ENCODE peak calls at places on chromosomes 16 and 17, in four cellular contexts. Q, P, K and H are unnamed samples.

GRCh38 chr17:21495281-21495680 is 119.1 kb downstream of the KCNJ12 start:
- DNase-seq in Q (no peak), K (no peak), P (no peak), H (no peak)

GRCh38 chr17:3905017-3905486 is 11.2 kb downstream of the P2RX1 start:
- DNase-seq in K (no peak), P (no peak), Q (no peak), H (no peak)

GRCh38 chr17:67746704-67747571 is 29.2 kb downstream of the NOL11 start:
- DNase-seq in Q (no peak), P (no peak), K (no peak), H (no peak)

GRCh38 chr17:49880291-49881053 is 32.6 kb upstream of the TAC4 start:
- DNase-seq in Q (peak), P (peak), K (peak), H (peak)

GRCh38 chr17:44400226-44400847 is 10.9 kb upstream of the ITGA2B start:
- DNase-seq in P (peak), K (peak), Q (no peak), H (no peak)

GRCh38 chr17:83019376-83019775 is 60.0 kb upstream of the METRNL start:
- DNase-seq in K (no peak), Q (no peak), P (no peak), H (no peak)

GRCh38 chr16:1541293-1542165 is 8.1 kb downstream of the TMEM204 start:
- DNase-seq in P (no peak), Q (peak), K (no peak), H (no peak)

GRCh38 chr16:17448640-17449638 is 21.8 kb downstream of the XYLT1 start:
- DNase-seq in K (no peak), Q (no peak), P (no peak), H (peak)

GRCh38 chr16:89570342-89570923 is 5.1 kb upstream of the CPNE7 start:
- DNase-seq in Q (no peak), K (no peak), P (no peak), H (no peak)

GRCh38 chr17:18141210-18141803 is 32.8 kb downstream of the MYO15A start:
- DNase-seq in Q (peak), K (no peak), P (peak), H (peak)

GRCh38 chr17:55806745-55807466 is 56.1 kb downstream of the PCTP start:
- DNase-seq in K (no peak), Q (no peak), P (no peak), H (peak)

GRCh38 chr16:23120562-23120961 is 28.7 kb downstream of the USP31 start:
- DNase-seq in Q (no peak), K (no peak), P (no peak), H (no peak)

GRCh38 chr16:69348222-69348621 is 3.4 kb downstream of the TMED6 start:
- DNase-seq in Q (no peak), K (no peak), P (no peak), H (no peak)
- TF ChIP-seq CTCF in Q (no peak), K (no peak), P (no peak), H (no peak)

GRCh38 chr16:19118938-19119431 is 5.2 kb downstream of the ITPRIPL2 start:
- DNase-seq in P (no peak), K (no peak), Q (no peak), H (peak)

GRCh38 chr16:19114359-19115147 is 789 bp downstream of the ITPRIPL2 start:
- DNase-seq in K (no peak), Q (peak), P (peak), H (no peak)

GRCh38 chr16:19116711-19117449 is 3.1 kb downstream of the ITPRIPL2 start:
- DNase-seq in Q (no peak), P (no peak), K (no peak), H (no peak)

GRCh38 chr16:19113577-19114358 is at the start of gene ITPRIPL2:
- DNase-seq in K (peak), P (peak), Q (peak), H (no peak)

DNA sequence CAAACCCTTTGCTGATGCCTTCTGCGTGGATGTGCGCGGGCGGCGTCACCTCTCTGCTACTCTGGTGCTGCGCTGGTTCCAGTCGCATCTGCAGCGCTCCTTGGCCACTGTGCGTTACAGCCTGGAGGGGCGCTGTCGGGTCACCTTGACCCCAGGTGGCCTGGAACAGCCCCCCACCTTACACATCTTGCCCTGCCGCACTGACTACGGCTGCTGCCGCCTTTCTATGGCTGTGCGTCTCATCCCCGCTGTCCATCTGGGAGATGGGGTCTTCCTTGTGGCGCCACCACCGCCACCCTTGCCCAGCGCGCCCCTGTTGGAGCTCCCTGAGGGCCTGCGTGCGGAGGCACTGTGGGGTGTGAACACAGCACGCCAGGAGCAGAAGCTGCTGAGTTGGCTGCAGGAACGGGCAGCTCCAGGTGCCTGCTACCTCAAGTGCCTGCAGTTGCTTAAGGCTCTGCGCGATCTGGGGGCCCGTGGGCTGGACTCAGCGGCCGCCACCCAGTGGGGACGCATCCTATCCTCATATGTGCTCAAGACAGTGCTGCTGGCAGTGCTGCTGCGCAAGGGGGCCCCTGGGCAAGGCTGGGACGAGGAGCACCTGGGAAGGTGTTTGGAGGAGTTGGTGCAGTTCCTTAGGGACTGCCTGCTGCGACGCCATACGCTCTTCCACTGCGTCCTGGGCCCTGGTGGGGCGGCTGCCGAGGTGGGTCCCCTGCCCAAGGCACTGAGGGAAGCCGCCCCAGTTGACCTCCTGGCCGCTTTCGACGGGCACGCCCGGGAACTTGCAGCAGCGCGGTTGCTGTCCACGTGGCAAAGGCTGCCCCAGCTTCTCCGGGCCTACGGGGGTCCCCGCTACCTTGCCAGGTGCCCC is 1.6 kb downstream of the ITPRIPL2 start:
- DNase-seq in K (no peak), P (no peak), Q (no peak), H (no peak)
- TF ChIP-seq CTCF in K (peak), P (no peak), Q (peak), H (no peak)

GRCh38 chr17:77894126-77894956 is 64.2 kb upstream of the TNRC6C start:
- DNase-seq in P (no peak), K (no peak), Q (no peak), H (no peak)

GRCh38 chr17:77891602-77892001 is 66.9 kb upstream of the TNRC6C start:
- DNase-seq in P (no peak), Q (no peak), K (no peak), H (no peak)

GRCh38 chr17:77892031-77892430 is 66.5 kb upstream of the TNRC6C start:
- DNase-seq in P (no peak), K (no peak), Q (no peak), H (no peak)

GRCh38 chr17:77893144-77894044 is 65.1 kb upstream of the TNRC6C start:
- DNase-seq in Q (no peak), K (no peak), P (no peak), H (no peak)

GRCh38 chr17:77892469-77893143 is 65.9 kb upstream of the TNRC6C start:
- DNase-seq in P (peak), Q (no peak), K (peak), H (peak)
- TF ChIP-seq CTCF in P (peak), Q (no peak), K (no peak), H (peak)

DNA sequence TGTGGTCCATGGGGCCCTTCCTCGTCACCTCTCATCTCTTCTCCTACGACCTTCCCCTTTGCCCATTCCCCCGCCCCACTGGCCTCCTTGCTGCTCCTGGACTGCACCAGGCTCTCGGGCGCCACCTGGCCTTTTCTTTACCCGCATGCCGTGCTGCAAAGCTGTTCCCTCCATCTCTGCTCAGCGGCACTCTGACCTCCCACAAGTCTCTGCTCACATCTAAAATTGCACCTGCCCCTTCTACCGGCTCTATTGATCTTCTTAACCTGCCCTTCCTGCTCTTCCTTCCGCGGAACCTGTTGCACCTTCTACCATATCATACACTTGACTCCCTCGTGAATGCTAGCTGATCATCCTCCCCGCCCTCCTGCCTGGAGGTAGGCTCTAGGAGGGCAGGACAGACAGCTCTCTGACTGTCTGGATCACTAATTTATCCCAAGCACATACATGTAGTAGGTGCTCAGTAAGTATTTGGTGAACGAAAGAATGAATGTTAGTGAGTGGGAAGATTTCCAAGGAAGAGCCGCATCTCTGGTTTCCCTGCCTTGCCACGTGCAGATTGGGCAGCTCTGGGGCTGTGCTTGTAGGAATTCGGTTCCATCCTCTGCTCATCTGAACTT is 17.3 kb downstream of the DNAH17 start:
- DNase-seq in Q (no peak), K (peak), P (peak), H (peak)
- TF ChIP-seq CTCF in Q (peak), K (peak), P (peak), H (peak)

DNA sequence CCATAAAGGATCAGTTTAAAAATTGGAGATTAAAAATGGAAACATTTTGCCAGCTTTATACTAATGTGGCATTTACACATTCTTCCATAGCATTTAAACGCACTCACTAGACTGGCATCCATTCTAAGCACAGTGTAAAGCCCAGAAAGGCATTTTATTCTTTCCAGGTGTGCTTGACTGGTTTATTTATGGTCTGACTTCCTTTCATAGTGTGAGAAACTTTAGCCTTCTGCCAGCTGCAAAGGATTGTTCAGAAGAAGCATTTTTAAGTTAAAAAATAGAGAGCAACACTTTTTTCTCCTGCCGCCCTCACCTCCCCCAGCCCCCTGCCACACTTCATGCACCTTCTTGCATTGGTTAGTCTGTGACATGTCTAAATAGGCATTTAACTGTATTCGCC is 271.6 kb upstream of the PSMD7 start:
- DNase-seq in K (no peak), Q (no peak), P (no peak), H (no peak)
- TF ChIP-seq CTCF in K (no peak), Q (no peak), P (no peak), H (no peak)

DNA sequence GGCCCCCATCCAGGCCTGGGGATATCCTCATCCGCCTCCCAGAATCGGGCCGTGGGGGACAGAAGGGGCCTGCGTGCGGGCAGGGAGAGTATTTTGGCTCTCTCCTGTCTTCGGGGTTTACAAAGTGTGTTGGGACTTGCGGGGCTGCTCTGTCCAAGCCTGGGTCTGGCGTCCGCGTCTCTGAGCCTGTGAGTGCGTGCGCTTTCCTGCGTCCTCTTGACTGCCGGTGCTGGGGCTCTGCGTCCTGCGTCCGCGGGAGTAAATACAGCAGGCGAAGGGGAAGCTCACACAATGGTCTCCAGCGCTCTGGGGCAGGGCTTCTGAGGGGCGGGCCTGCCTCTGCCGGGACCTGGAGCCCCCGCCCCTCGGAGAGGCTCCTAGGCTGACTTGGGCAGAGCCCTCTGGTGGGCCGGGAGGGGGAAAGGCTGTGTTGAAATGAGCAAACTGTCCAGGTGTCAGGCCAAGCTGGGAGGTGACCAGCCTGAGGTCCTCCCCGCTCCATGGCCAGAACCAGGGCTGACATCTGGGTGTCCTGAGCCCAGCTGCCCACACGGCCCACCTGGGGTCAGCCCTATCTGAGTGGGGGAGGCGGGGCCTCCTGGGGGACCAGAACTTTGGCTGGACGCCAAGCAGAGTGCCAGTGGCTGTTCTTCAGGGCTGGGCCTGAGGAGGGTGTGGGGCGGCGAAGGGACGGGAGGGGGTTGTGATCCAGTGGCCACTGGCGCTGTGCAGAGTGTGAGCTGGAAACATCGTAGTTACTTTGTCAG is 233.6 kb downstream of the SEC14L1 start:
- DNase-seq in K (no peak), P (no peak), Q (peak), H (peak)
- TF ChIP-seq CTCF in K (no peak), P (peak), Q (peak), H (peak)

DNA sequence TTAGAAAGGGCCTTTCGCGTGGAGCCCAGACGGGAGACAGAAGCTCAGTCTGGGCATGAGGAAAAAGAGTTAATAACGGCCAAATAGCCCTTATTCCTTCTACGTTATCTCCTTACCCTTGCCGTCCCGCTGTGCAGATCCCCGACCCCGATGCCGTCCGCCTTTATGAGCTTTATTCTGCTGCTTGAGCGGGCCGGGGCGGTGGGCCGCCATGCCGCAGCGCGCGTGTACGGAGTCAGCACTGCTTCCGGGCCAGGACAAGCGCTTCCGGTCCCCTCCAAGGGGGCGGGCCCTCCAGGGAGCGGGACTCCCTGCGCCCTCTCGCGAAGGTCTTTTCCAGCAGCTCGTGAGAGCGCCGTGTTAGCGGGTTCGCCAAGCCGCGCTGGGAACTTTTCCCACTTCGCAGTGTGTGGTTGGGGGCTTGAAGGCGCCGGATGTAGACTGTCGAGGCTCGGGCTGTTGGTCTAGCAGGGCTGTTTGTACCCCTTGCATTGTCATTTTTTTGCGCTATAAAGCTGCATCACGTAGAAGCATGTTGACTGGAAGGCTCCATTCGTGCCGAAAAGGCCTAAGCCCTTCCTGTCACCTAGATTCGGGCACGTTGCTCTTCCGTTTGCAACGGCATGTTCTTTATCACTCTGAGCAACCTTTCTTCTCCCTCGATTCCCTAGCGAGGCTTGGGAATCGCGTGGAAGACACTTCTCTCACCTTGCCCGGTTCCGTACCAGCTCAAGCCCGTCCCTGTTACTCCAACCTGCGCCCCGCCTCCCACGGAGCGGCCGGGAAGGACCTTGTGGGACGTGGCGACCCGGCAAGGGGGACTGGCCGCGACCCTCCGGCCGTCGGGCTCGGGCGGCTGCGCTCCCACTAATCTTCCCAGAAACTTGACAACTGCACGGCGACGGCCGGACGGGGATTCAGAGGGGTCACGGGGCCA is at the start of gene TSR1:
- DNase-seq in Q (peak), K (peak), P (peak), H (peak)
- TF ChIP-seq CTCF in Q (peak), K (no peak), P (peak), H (no peak)

GRCh38 chr16:54633943-54634362 is 296.7 kb upstream of the IRX5 start:
- DNase-seq in Q (no peak), P (no peak), K (peak), H (peak)
- TF ChIP-seq CTCF in Q (no peak), P (peak), K (peak), H (no peak)

GRCh38 chr16:14527411-14528044 is 102.5 kb downstream of the PARN start:
- DNase-seq in Q (no peak), K (no peak), P (no peak), H (no peak)

GRCh38 chr16:14528306-14528948 is 101.6 kb downstream of the PARN start:
- DNase-seq in P (no peak), Q (no peak), K (no peak), H (no peak)

GRCh38 chr16:14530046-14530445 is 100.0 kb downstream of the PARN start:
- DNase-seq in K (no peak), Q (no peak), P (no peak), H (no peak)

GRCh38 chr16:14531101-14531500 is 99.0 kb downstream of the PARN start:
- DNase-seq in Q (no peak), P (no peak), K (no peak), H (no peak)

DNA sequence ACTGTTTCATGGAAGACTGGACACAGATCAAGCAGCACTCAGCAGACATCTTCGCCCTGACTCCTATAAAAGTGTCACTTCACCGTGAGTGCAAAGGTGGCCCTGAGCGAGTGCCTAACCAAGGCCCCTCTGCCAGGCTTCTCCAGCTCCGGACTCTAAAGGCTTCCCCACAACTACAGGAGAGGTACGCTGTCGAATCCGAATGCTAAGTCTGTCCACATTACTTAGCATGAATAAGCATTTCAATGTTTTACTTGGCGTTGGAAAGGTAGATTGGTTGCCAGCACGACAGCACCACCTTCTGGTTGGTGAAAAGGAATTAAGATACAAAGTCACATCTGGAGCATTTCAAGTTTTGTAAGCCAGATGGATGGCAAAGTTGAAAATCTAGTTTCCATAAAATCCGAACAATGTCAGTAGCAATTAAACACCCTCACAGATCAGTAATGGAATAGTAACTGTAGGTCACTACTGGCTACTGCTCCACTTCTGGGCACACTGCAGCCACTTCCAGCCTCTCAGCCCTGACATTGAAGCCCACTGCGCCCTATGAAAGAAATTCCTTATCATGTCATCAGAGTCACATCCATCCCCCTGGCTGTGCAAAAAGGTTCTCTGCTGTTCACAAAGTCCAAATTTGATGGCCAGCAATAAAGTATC is 100.9 kb downstream of the PARN start:
- DNase-seq in K (peak), Q (peak), P (peak), H (peak)
- TF ChIP-seq CTCF in K (peak), Q (peak), P (peak), H (peak)